ENCODE peak calls at places on chromosome 4, in seven cellular contexts. N is endothelial cell; B is heart left ventricle; O is cardiac muscle cell; H is AG09319; T is HFF-Myc; L is CD4-positive, alpha-beta T cell. W is an unnamed sample.

GRCh38 chr4:168383510-168383909 is 65.0 kb upstream of the DDX60 start:
- DNase-seq in N (no peak), B (no peak), O (peak), H (no peak), T (no peak), L (no peak), W (no peak)

GRCh38 chr4:112082954-112083586 is 62.2 kb upstream of the FAM241A start:
- DNase-seq in N (no peak), B (no peak), O (no peak), H (peak), T (peak), L (no peak), W (no peak)

GRCh38 chr4:98262431-98262830 is 1.2 kb downstream of the RAP1GDS1 start:
- DNase-seq in N (no peak), B (no peak), O (peak), H (no peak), T (no peak), L (no peak), W (no peak)

GRCh38 chr4:186037692-186038658 is 31.0 kb upstream of the TLR3 start:
- DNase-seq in N (peak), B (peak), O (peak), H (peak), T (peak), L (no peak), W (no peak)

GRCh38 chr4:32140636-32141035 is 1420.5 kb downstream of the PCDH7 start:
- DNase-seq in N (no peak), B (no peak), O (no peak), H (no peak), T (no peak), L (no peak), W (no peak)

GRCh38 chr4:26787461-26788340 is 72.9 kb upstream of the STIM2 start:
- DNase-seq in N (no peak), B (peak), O (peak), H (no peak), T (no peak), L (no peak), W (no peak)

GRCh38 chr4:24688453-24688852 is 104.1 kb upstream of the DHX15 start:
- DNase-seq in N (no peak), B (no peak), O (no peak), H (no peak), T (no peak), L (no peak), W (no peak)

GRCh38 chr4:76212851-76213414 is 691 bp downstream of the SCARB2 start:
- DNase-seq in N (no peak), B (no peak), O (no peak), H (no peak), T (no peak), L (peak), W (no peak)

GRCh38 chr4:136742330-136742729 is 790.0 kb downstream of the PCDH18 start:
- DNase-seq in N (no peak), B (no peak), O (no peak), H (no peak), T (no peak), L (no peak), W (no peak)

GRCh38 chr4:3868146-3868840 is 102.1 kb downstream of the ADRA2C start:
- DNase-seq in N (peak), B (no peak), O (peak), H (no peak), T (peak), L (no peak), W (no peak)

GRCh38 chr4:88771883-88772450 is 74.3 kb upstream of the NAP1L5 start:
- DNase-seq in N (no peak), B (no peak), O (no peak), H (no peak), T (no peak), L (no peak), W (no peak)

GRCh38 chr4:157819693-157820464 is 352.9 kb downstream of the GASK1B start:
- DNase-seq in N (no peak), B (no peak), O (no peak), H (no peak), T (no peak), L (no peak), W (no peak)

GRCh38 chr4:20248155-20248558 is 3.5 kb upstream of the SLIT2 start:
- DNase-seq in N (peak), B (no peak), O (peak), H (peak), T (peak), L (no peak), W (no peak)

GRCh38 chr4:73848183-73848777 is 4.8 kb upstream of the PF4V1 start:
- DNase-seq in N (no peak), B (no peak), O (no peak), H (no peak), T (no peak), L (no peak), W (no peak)

GRCh38 chr4:84451546-84451945 is 47.5 kb downstream of the NKX6-1 start:
- DNase-seq in N (no peak), B (no peak), O (no peak), H (no peak), T (no peak), L (no peak), W (no peak)
- TF ChIP-seq CTCF in N (peak), B (no peak), O (peak), H (peak), T (peak), L (no peak), W (no peak)

GRCh38 chr4:7239844-7240243 is 47.5 kb downstream of the SORCS2 start:
- DNase-seq in N (no peak), B (no peak), O (no peak), H (no peak), T (no peak), L (no peak), W (no peak)
- TF ChIP-seq CTCF in N (no peak), B (no peak), O (no peak), H (no peak), T (no peak), L (no peak), W (no peak)

GRCh38 chr4:10007772-10008171 is 13.5 kb downstream of the SLC2A9 start:
- DNase-seq in N (no peak), B (no peak), O (no peak), H (no peak), T (no peak), L (no peak), W (no peak)

GRCh38 chr4:10006236-10006603 is 15.1 kb downstream of the SLC2A9 start:
- DNase-seq in N (no peak), B (no peak), O (no peak), H (no peak), T (no peak), L (no peak), W (no peak)

GRCh38 chr4:10005632-10006031 is 15.7 kb downstream of the SLC2A9 start:
- DNase-seq in N (no peak), B (no peak), O (no peak), H (no peak), T (no peak), L (no peak), W (no peak)

GRCh38 chr4:10007436-10007740 is 13.9 kb downstream of the SLC2A9 start:
- DNase-seq in N (no peak), B (no peak), O (no peak), H (no peak), T (no peak), L (no peak), W (no peak)

GRCh38 chr4:10006604-10007435 is 14.5 kb downstream of the SLC2A9 start:
- DNase-seq in N (no peak), B (no peak), O (no peak), H (no peak), T (no peak), L (no peak), W (no peak)
- TF ChIP-seq CTCF in N (no peak), B (no peak), O (no peak), H (no peak), T (no peak), L (no peak), W (no peak)

GRCh38 chr4:176099314-176099713 is 33.7 kb downstream of the WDR17 start:
- DNase-seq in N (no peak), B (no peak), O (no peak), H (no peak), T (no peak), L (no peak), W (no peak)
- TF ChIP-seq CTCF in N (peak), B (no peak), O (no peak), H (no peak), T (no peak), L (no peak), W (no peak)